ENCODE peak calls at places on chromosomes 13 and 19, in ten cellular contexts. C is transverse colon, K is breast epithelium, X is heart right ventricle, S is A549, H is upper lobe of left lung, E is suprapubic skin, Z is psoas muscle, V is uterus, L is thoracic aorta. D is an unnamed sample.

GRCh38 chr13:31081316-31081715 is 80.4 kb downstream of the HSPH1 start:
- DNase-seq in C (no peak), K (no peak), X (no peak), S (no peak), H (no peak), E (no peak), Z (no peak), V (no peak), L (no peak), D (no peak)

GRCh38 chr19:40907968-40908735 is 26.1 kb upstream of the CYP2A7 start:
- DNase-seq in C (no peak), K (no peak), X (peak), S (no peak), H (peak), E (no peak), Z (no peak), V (peak), L (no peak), D (no peak)

GRCh38 chr13:19725320-19725719 is 57.4 kb downstream of the PSPC1 start:
- DNase-seq in C (no peak), K (no peak), X (no peak), S (no peak), H (no peak), E (no peak), Z (no peak), V (no peak), L (no peak), D (no peak)

GRCh38 chr19:40744554-40745401 is 5.5 kb downstream of the ACTMAP start:
- DNase-seq in C (no peak), K (no peak), X (no peak), S (no peak), H (peak), E (no peak), Z (no peak), V (no peak), L (no peak), D (no peak)

GRCh38 chr13:67328895-67329294 is 98.8 kb upstream of the PCDH9 start:
- DNase-seq in C (no peak), K (no peak), X (no peak), S (no peak), H (no peak), E (no peak), Z (no peak), V (no peak), L (no peak), D (no peak)

GRCh38 chr13:71811344-71811743 is 55.7 kb downstream of the DACH1 start:
- DNase-seq in C (no peak), K (no peak), X (no peak), S (no peak), H (no peak), E (no peak), Z (no peak), V (no peak), L (no peak), D (no peak)

GRCh38 chr19:38922482-38922881 is 8.1 kb downstream of the SARS2 start:
- DNase-seq in C (no peak), K (no peak), X (no peak), S (no peak), H (no peak), E (no peak), Z (no peak), V (no peak), L (no peak), D (no peak)

GRCh38 chr19:447816-448546 is 12.9 kb downstream of the SHC2 start:
- DNase-seq in C (peak), K (no peak), X (peak), S (no peak), H (peak), E (no peak), Z (no peak), V (peak), L (no peak), D (no peak)

GRCh38 chr19:54096642-54097106 is 3.9 kb downstream of the OSCAR start:
- DNase-seq in C (peak), K (no peak), X (no peak), S (peak), H (no peak), E (no peak), Z (no peak), V (no peak), L (no peak), D (no peak)
- TF ChIP-seq CTCF in C (no peak), K (no peak), X (no peak), S (no peak), H (no peak), E (no peak), Z (no peak), V (peak), L (no peak), D (no peak)

DNA sequence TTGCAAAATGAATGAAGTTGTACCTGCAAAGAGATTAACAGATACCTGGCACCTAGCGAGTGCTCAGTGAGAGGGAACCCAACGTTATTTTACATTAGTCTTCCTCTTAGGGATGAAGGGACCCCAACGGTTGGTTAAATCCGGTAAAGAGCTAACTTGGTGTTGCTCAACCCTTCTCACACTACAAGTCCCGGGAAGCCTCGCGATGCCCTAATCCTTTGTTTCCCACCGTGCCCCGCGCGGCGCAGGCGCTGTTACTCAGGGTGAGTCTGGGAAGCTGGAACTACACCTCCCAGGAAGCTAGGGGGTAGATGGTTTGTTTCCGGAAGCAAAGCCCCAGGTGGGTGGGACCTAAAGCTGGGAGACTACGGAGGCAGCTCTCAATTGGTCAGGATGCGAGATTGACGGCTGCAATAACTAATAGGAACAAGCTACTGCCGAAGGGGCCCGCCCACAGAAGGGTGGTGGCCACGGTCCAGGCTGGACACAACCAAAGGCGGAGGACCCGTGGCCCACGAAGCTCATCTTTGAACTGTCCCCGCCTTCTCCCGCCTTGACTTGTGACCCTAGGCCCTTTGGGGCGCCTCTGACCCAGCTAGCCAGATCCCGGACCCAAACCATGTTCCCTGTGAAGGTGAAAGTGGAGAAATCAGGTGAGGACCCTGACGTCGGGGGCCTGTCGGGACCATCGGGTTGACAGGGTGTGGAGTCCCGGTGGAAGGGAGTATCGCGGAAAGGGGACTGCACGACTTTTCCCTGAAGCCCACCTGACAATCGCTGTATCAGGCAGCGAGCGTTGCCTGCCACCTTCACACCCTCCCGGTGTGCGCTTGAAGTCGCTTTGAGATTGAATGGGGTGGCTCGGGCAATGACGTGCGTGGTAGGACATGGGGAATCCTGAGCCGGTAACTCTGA is at the start of gene LIN37:
- DNase-seq in C (peak), K (peak), X (peak), S (peak), H (peak), E (peak), Z (peak), V (peak), L (peak), D (peak)
- H3K4me3 ChIP-seq in C (peak), K (peak), X (peak), S (peak), H (peak), E (peak), Z (peak), V (peak), L (peak), D (peak)

GRCh38 chr19:46065486-46065885 is 24.7 kb upstream of the IGFL4 start:
- DNase-seq in C (no peak), K (peak), X (no peak), S (no peak), H (no peak), E (no peak), Z (no peak), V (no peak), L (no peak), D (no peak)

GRCh38 chr19:46073268-46073922 is 32.6 kb upstream of the IGFL4 start:
- DNase-seq in C (no peak), K (no peak), X (no peak), S (no peak), H (no peak), E (no peak), Z (no peak), V (no peak), L (no peak), D (no peak)

GRCh38 chr19:46067691-46068090 is 26.9 kb upstream of the IGFL4 start:
- DNase-seq in C (no peak), K (no peak), X (no peak), S (no peak), H (no peak), E (no peak), Z (no peak), V (no peak), L (no peak), D (no peak)

GRCh38 chr19:46068345-46069258 is 27.8 kb upstream of the IGFL4 start:
- DNase-seq in C (peak), K (no peak), X (no peak), S (peak), H (no peak), E (no peak), Z (no peak), V (no peak), L (no peak), D (no peak)

DNA sequence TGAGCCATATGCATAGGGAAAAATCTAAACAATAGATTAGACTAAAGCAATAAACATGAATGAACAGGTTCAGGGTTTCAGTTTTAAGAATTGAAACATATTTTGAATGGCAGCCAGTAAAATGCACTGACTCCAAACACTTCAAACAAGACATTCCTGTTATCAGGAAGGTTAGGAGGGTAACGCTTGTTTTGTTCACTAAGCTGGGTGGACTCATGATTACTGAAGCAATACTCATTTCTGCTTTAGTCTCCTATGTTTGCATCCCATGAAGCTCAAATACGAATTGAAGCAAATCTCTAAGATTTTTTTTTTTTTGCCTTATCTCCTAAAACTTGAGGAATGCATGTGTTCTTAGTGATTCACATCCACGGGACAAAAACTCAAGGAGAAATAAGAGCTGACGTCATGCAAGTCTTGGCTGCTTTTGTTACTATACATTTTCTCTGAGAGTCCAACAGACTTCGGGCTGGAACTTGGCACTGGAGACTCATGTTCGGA is 29.1 kb upstream of the IGFL4 start:
- DNase-seq in C (no peak), K (no peak), X (no peak), S (no peak), H (no peak), E (no peak), Z (no peak), V (no peak), L (no peak), D (no peak)
- H3K27ac ChIP-seq in C (no peak), K (no peak), X (no peak), S (peak), H (no peak), E (no peak), Z (no peak), V (no peak), L (no peak), D (no peak)

GRCh38 chr13:44259045-44260042 is 114.3 kb upstream of the SERP2 start:
- DNase-seq in C (peak), K (no peak), X (no peak), S (no peak), H (no peak), E (no peak), Z (peak), V (peak), L (peak), D (no peak)
- TF ChIP-seq CTCF in C (no peak), K (no peak), X (no peak), S (no peak), H (no peak), E (no peak), Z (no peak), V (no peak), L (no peak), D (no peak)

GRCh38 chr13:40109324-40109958 is 454.0 kb downstream of the COG6 start:
- DNase-seq in C (no peak), K (no peak), X (no peak), S (peak), H (no peak), E (no peak), Z (peak), V (peak), L (no peak), D (no peak)
- H3K4me3 ChIP-seq in C (no peak), K (no peak), X (no peak), S (no peak), H (no peak), E (no peak), Z (no peak), V (no peak), L (no peak), D (no peak)

D was measured in vagina.